ENCODE peak calls at places on chromosomes 3 and 15, in six cellular contexts. G, B, Q, T, H and C are unnamed samples.

GRCh38 chr3:52028572-52028971 is 27.8 kb downstream of the DUSP7 start:
- ATAC-seq in H (peak; percentile 86), G (no peak), T (no peak), Q (peak; percentile 71), B (no peak), C (no peak)

GRCh38 chr3:27633224-27633545 is 88.9 kb downstream of the EOMES start:
- ATAC-seq in Q (peak; percentile 68), H (no peak), T (peak; percentile 66), G (peak; percentile 70), B (peak; percentile 46), C (peak; percentile 52)

GRCh38 chr3:15611018-15611417 is 9.5 kb downstream of the BTD start:
- ATAC-seq in Q (no peak), H (peak; percentile 89), G (peak; percentile 19), T (no peak), B (no peak), C (no peak)

GRCh38 chr3:5699811-5700210 is 512.3 kb downstream of the EDEM1 start:
- ATAC-seq in Q (no peak), T (no peak), H (no peak), B (no peak), G (no peak), C (no peak)

GRCh38 chr3:4751057-4752051 is 227.9 kb upstream of the BHLHE40 start:
- ATAC-seq in Q (peak; percentile 83), H (peak; percentile 58), B (no peak), T (peak; percentile 35), G (peak; percentile 80), C (peak; percentile 81)

GRCh38 chr3:18778602-18779001 is 353.5 kb upstream of the SATB1 start:
- ATAC-seq in G (no peak), H (no peak), B (no peak), T (no peak), Q (no peak), C (no peak)

GRCh38 chr3:83515123-83515522 is 1443.7 kb upstream of the CADM2 start:
- ATAC-seq in H (no peak), T (no peak), B (no peak), Q (no peak), G (no peak), C (no peak)

GRCh38 chr15:64009798-64010241 is 36.5 kb downstream of the DAPK2 start:
- ATAC-seq in H (no peak), G (no peak), B (no peak), T (no peak), Q (no peak), C (no peak)

GRCh38 chr3:52286777-52287110 is 884 bp upstream of the GLYCTK start:
- ATAC-seq in Q (no peak), G (no peak), H (no peak), T (peak; percentile 35), B (peak; percentile 2), C (no peak)

GRCh38 chr3:191356586-191357439 is 26.5 kb upstream of the UTS2B start:
- ATAC-seq in T (peak; percentile 27), H (peak; percentile 75), G (peak; percentile 56), B (peak; percentile 23), Q (peak; percentile 81), C (peak; percentile 57)

GRCh38 chr15:26580943-26581342 is 191.9 kb downstream of the GABRB3 start:
- ATAC-seq in T (no peak), G (no peak), B (no peak), Q (no peak), H (no peak), C (no peak)

GRCh38 chr15:95468820-95469219 is 861.7 kb upstream of the NR2F2 start:
- ATAC-seq in B (peak; percentile 94), G (no peak), H (no peak), Q (no peak), T (no peak), C (no peak)

GRCh38 chr15:90009301-90010063 is 8.4 kb downstream of the ZNF710 start:
- ATAC-seq in Q (no peak), G (no peak), B (no peak), T (peak; percentile 19), H (no peak), C (no peak)

GRCh38 chr3:56373386-56373785 is 94.9 kb downstream of the ERC2 start:
- ATAC-seq in B (peak; percentile 81), G (no peak), T (no peak), H (no peak), Q (no peak), C (no peak)

DNA sequence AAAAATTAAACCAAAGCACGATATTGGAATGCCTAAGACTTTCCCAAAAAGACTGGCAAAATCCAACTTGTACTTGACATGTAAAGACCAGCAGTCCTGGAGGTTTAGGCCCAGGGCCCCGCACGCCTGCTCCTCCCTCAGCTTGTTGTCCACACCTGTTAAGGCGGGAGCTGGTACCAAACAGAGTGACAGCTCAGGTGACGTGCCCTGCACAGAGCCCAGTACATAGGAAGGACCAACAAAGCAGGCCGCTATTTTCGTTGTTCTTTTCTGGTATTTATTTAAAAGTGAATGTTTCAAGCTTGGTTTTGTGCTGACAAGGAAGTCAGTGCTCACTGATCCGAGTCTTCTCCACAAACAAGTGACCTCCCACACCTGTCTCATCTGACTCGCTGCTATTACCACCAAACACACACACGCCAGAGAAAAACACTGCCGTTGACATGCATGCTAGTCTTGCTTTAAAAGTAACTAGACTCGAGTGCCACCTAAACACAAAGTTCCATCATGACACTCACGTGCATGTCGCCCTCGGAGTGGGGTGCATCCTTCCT is 50.2 kb downstream of the HERC2 start:
- ATAC-seq in G (peak; percentile 24), Q (no peak), T (no peak), B (no peak), H (no peak), C (no peak)
- H3K36me3 ChIP-seq in G (no peaks in the 10 kb centered on the region), Q (peaks cover 92% of the 10 kb centered on the region), T (no peaks in the 10 kb centered on the region), B (peaks cover 22% of the 10 kb centered on the region), H (no peaks in the 10 kb centered on the region), C (peaks cover 87% of the 10 kb centered on the region)

DNA sequence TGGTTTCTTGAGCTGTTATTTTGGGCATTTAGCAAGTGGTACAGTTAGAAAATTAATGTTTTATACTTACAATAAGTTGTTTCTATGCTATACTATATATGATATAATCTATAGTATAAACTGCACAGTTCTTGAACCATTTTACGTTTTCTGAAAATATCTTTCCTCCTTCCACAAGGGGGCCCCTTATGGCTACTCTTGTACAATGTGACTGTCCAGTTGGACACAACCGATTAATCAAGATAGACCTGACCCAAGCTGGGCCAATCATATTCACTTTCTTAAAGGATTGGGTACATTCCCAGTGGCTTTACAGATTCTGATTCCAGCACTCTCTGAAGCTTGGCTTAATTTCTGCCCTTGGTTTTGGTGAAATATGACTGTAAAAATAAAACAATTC is 953.4 kb downstream of the AGBL1 start:
- ATAC-seq in G (no peak), H (no peak), Q (no peak), T (no peak), B (no peak), C (no peak)
- TF ChIP-seq CTCF in G (no peak), H (peak; percentile 8), Q (no peak), T (no peak), B (peak; percentile 48), C (no peak)

GRCh38 chr15:48466825-48467224 is 135.6 kb downstream of the DUT start:
- ATAC-seq in G (no peak), T (no peak), H (no peak), Q (no peak), B (no peak), C (no peak)

GRCh38 chr15:48459571-48460461 is 128.6 kb downstream of the DUT start:
- ATAC-seq in B (no peak), H (no peak), G (peak; percentile 45), Q (no peak), T (no peak), C (peak; percentile 83)

GRCh38 chr15:48462688-48463087 is 131.5 kb downstream of the DUT start:
- ATAC-seq in T (no peak), G (no peak), Q (no peak), H (no peak), B (no peak), C (no peak)

GRCh38 chr15:48465410-48465809 is 134.2 kb downstream of the DUT start:
- ATAC-seq in B (no peak), T (no peak), G (no peak), H (no peak), Q (no peak), C (no peak)

GRCh38 chr15:48463366-48463880 is 132.2 kb downstream of the DUT start:
- ATAC-seq in H (no peak), G (no peak), T (no peak), Q (no peak), B (no peak), C (no peak)
- H3K36me3 ChIP-seq in H (no peaks in the 10 kb centered on the region), G (no peaks in the 10 kb centered on the region), T (no peaks in the 10 kb centered on the region), Q (peaks cover 99% of the 10 kb centered on the region), B (no peaks in the 10 kb centered on the region), C (peaks cover 90% of the 10 kb centered on the region)

DNA sequence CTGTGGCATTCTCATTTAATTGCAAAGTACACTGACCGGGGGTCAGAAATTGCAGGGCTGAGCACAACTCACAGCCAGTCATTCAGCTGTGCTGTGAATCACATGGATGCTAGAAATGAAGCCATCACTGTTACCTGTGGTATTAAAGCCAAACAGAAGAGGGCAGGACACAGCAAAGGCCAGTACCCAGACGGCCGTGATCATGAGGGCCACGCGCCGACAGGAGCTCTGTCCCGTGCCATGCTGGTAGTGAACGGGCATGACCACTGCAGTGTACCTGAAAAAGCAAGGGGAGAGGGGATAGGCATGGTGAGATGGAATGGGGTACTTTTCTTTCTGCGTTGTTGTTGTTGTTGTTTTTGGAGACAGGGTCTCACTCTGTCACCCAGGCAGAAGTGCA is 31.6 kb downstream of the DRD3 start:
- ATAC-seq in B (peak; percentile 84), H (no peak), G (no peak), T (no peak), Q (no peak), C (no peak)
- TF ChIP-seq CTCF in B (peak; percentile 38), H (no peak), G (no peak), T (no peak), Q (no peak), C (no peak)

DNA sequence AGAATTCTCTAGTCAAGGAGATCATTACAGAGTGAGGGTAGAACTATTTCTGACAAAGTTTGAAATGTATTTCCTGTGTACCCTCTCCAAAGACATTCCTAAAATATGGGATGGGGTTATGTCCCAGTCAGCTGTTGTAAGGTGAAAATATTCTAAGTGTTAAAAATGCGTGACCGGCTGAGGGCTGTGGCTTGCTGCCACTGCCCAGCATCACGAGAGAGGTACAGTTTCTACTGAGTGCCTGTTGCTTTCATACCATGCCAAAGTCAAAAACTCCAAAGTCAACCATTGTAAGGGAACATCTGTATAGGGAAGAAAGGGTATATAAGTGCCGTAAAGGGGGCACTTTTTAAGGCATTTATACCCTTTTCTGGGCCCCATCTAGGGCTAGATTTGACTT is 30.9 kb downstream of the MAP6D1 start:
- ATAC-seq in T (no peak), Q (peak; percentile 68), G (no peak), H (peak; percentile 42), B (no peak), C (no peak)
- H3K36me3 ChIP-seq in T (no peaks in the 10 kb centered on the region), Q (peaks cover 76% of the 10 kb centered on the region), G (no peaks in the 10 kb centered on the region), H (no peaks in the 10 kb centered on the region), B (peaks cover 33% of the 10 kb centered on the region), C (no peaks in the 10 kb centered on the region)

DNA sequence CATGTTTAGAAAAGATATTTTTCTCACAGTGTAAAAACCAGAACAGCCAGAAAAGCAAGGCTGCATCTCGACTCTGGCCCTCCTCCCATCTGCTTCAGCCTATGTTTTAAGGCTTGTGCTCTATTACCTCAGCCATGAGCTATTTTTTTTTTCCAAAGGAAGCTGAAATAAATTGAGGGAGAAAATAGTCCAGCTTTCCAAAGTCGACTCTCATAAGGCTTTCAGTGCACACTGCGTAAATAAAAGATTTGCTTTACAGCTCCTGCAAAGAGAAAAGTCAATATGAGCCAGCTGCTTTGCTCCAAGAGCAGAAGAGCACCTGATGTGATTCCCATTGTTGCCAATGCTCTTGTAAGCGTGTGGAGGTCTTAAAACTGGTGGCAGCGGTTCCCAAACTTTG is 26.7 kb downstream of the SCG3 start:
- ATAC-seq in Q (peak; percentile 46), H (no peak), T (no peak), G (peak; percentile 94), B (no peak), C (no peak)
- TF ChIP-seq CTCF in Q (no peak), H (no peak), T (no peak), G (no peak), B (no peak), C (no peak)

GRCh38 chr15:67186688-67187087 is 67.8 kb downstream of the AAGAB start:
- ATAC-seq in G (no peak), Q (peak; percentile 0), T (no peak), H (no peak), B (no peak), C (no peak)
- H3K36me3 ChIP-seq in G (no peaks in the 10 kb centered on the region), Q (peaks cover 66% of the 10 kb centered on the region), T (no peaks in the 10 kb centered on the region), H (no peaks in the 10 kb centered on the region), B (no peaks in the 10 kb centered on the region), C (no peaks in the 10 kb centered on the region)